ENCODE peak calls at places on chromosomes 4 and X, in nine cellular contexts. One of them, this sample, is unnamed.

GRCh38 chr4:28469886-28470285 is 1609.2 kb downstream of the STIM2 start:
- DNase-seq in AG04450: no peak
- DNase-seq in brain microvascular endothelial cell: peak; percentile 33
- DNase-seq in fibroblast of lung: peak; percentile 0
- DNase-seq in PC-3: no peak
- DNase-seq in ovary: no peak
- DNase-seq in pancreas: no peak
- DNase-seq in RWPE2: no peak
- DNase-seq in coronary artery: no peak
- DNase-seq in this sample: no peak

GRCh38 chrX:12011075-12011474 is 127.2 kb upstream of the FRMPD4 start:
- DNase-seq in AG04450: peak; percentile 29
- DNase-seq in brain microvascular endothelial cell: peak; percentile 39
- DNase-seq in fibroblast of lung: peak; percentile 53
- DNase-seq in PC-3: peak; percentile 76
- DNase-seq in ovary: no peak
- DNase-seq in pancreas: no peak
- DNase-seq in RWPE2: peak; percentile 37
- DNase-seq in coronary artery: no peak
- DNase-seq in this sample: no peak

GRCh38 chr4:88457307-88458090 is 580 bp downstream of the HERC5 start:
- DNase-seq in AG04450: no peak
- DNase-seq in brain microvascular endothelial cell: no peak
- DNase-seq in fibroblast of lung: peak; percentile 38
- DNase-seq in PC-3: peak; percentile 21
- DNase-seq in ovary: peak; percentile 74
- DNase-seq in pancreas: peak; percentile 67
- DNase-seq in RWPE2: no peak
- DNase-seq in coronary artery: peak; percentile 78
- DNase-seq in this sample: no peak

GRCh38 chrX:40542208-40542607 is 38.6 kb upstream of the ATP6AP2 start:
- DNase-seq in AG04450: no peak
- DNase-seq in brain microvascular endothelial cell: no peak
- DNase-seq in fibroblast of lung: no peak
- DNase-seq in PC-3: no peak
- DNase-seq in ovary: no peak
- DNase-seq in pancreas: no peak
- DNase-seq in RWPE2: no peak
- DNase-seq in coronary artery: no peak
- DNase-seq in this sample: no peak

GRCh38 chrX:44748014-44748413 is 95.8 kb upstream of the DUSP21 start:
- DNase-seq in AG04450: no peak
- DNase-seq in brain microvascular endothelial cell: peak; percentile 9
- DNase-seq in fibroblast of lung: peak; percentile 40
- DNase-seq in PC-3: peak; percentile 21
- DNase-seq in ovary: no peak
- DNase-seq in pancreas: no peak
- DNase-seq in RWPE2: no peak
- DNase-seq in coronary artery: no peak
- DNase-seq in this sample: no peak

GRCh38 chr4:113674251-113674650 is 87.3 kb downstream of the CAMK2D start:
- DNase-seq in AG04450: no peak
- DNase-seq in brain microvascular endothelial cell: no peak
- DNase-seq in fibroblast of lung: no peak
- DNase-seq in PC-3: no peak
- DNase-seq in ovary: no peak
- DNase-seq in pancreas: no peak
- DNase-seq in RWPE2: no peak
- DNase-seq in coronary artery: no peak
- DNase-seq in this sample: no peak

GRCh38 chrX:123153846-123154335 is 30.2 kb upstream of the GRIA3 start:
- DNase-seq in AG04450: no peak
- DNase-seq in brain microvascular endothelial cell: no peak
- DNase-seq in fibroblast of lung: peak; percentile 53
- DNase-seq in PC-3: no peak
- DNase-seq in ovary: no peak
- DNase-seq in pancreas: no peak
- DNase-seq in RWPE2: no peak
- DNase-seq in coronary artery: no peak
- DNase-seq in this sample: no peak

GRCh38 chr4:147786031-147786430 is 54.1 kb downstream of the ARHGAP10 start:
- DNase-seq in AG04450: no peak
- DNase-seq in brain microvascular endothelial cell: no peak
- DNase-seq in fibroblast of lung: no peak
- DNase-seq in PC-3: no peak
- DNase-seq in ovary: no peak
- DNase-seq in pancreas: no peak
- DNase-seq in RWPE2: no peak
- DNase-seq in coronary artery: no peak
- DNase-seq in this sample: no peak

GRCh38 chrX:19747672-19748610 is 139.5 kb downstream of the SH3KBP1 start:
- DNase-seq in AG04450: no peak
- DNase-seq in brain microvascular endothelial cell: no peak
- DNase-seq in fibroblast of lung: no peak
- DNase-seq in PC-3: no peak
- DNase-seq in ovary: no peak
- DNase-seq in pancreas: no peak
- DNase-seq in RWPE2: no peak
- DNase-seq in coronary artery: no peak
- DNase-seq in this sample: no peak

GRCh38 chr4:130478406-130478805 is 1382.5 kb downstream of the C4orf33 start:
- DNase-seq in AG04450: peak; percentile 36
- DNase-seq in brain microvascular endothelial cell: peak; percentile 91
- DNase-seq in fibroblast of lung: peak; percentile 68
- DNase-seq in PC-3: no peak
- DNase-seq in ovary: no peak
- DNase-seq in pancreas: no peak
- DNase-seq in RWPE2: no peak
- DNase-seq in coronary artery: no peak
- DNase-seq in this sample: no peak

GRCh38 chrX:131068945-131069719 is 11.0 kb downstream of the ARHGAP36 start:
- DNase-seq in AG04450: no peak
- DNase-seq in brain microvascular endothelial cell: no peak
- DNase-seq in fibroblast of lung: peak; percentile 4
- DNase-seq in PC-3: peak; percentile 28
- DNase-seq in ovary: no peak
- DNase-seq in pancreas: peak; percentile 54
- DNase-seq in RWPE2: no peak
- DNase-seq in coronary artery: no peak
- DNase-seq in this sample: peak; percentile 74

GRCh38 chrX:13366698-13367097 is 46.8 kb upstream of the ATXN3L start:
- DNase-seq in AG04450: no peak
- DNase-seq in brain microvascular endothelial cell: no peak
- DNase-seq in fibroblast of lung: no peak
- DNase-seq in PC-3: no peak
- DNase-seq in ovary: no peak
- DNase-seq in pancreas: no peak
- DNase-seq in RWPE2: no peak
- DNase-seq in coronary artery: no peak
- DNase-seq in this sample: no peak

GRCh38 chr4:77358315-77358928 is 201.4 kb downstream of the CCNG2 start:
- DNase-seq in AG04450: no peak
- DNase-seq in brain microvascular endothelial cell: peak; percentile 24
- DNase-seq in fibroblast of lung: peak; percentile 8
- DNase-seq in PC-3: peak; percentile 55
- DNase-seq in ovary: no peak
- DNase-seq in pancreas: no peak
- DNase-seq in RWPE2: no peak
- DNase-seq in coronary artery: no peak
- DNase-seq in this sample: no peak

GRCh38 chr4:74583757-74584156 is 138.8 kb downstream of the AREG start:
- DNase-seq in AG04450: no peak
- DNase-seq in brain microvascular endothelial cell: no peak
- DNase-seq in fibroblast of lung: no peak
- DNase-seq in PC-3: no peak
- DNase-seq in ovary: no peak
- DNase-seq in pancreas: no peak
- DNase-seq in RWPE2: no peak
- DNase-seq in coronary artery: no peak
- DNase-seq in this sample: no peak

GRCh38 chr4:26887143-26887542 is 26.5 kb downstream of the STIM2 start:
- DNase-seq in AG04450: no peak
- DNase-seq in brain microvascular endothelial cell: no peak
- DNase-seq in fibroblast of lung: no peak
- DNase-seq in PC-3: no peak
- DNase-seq in ovary: no peak
- DNase-seq in pancreas: no peak
- DNase-seq in RWPE2: no peak
- DNase-seq in coronary artery: no peak
- DNase-seq in this sample: no peak

DNA sequence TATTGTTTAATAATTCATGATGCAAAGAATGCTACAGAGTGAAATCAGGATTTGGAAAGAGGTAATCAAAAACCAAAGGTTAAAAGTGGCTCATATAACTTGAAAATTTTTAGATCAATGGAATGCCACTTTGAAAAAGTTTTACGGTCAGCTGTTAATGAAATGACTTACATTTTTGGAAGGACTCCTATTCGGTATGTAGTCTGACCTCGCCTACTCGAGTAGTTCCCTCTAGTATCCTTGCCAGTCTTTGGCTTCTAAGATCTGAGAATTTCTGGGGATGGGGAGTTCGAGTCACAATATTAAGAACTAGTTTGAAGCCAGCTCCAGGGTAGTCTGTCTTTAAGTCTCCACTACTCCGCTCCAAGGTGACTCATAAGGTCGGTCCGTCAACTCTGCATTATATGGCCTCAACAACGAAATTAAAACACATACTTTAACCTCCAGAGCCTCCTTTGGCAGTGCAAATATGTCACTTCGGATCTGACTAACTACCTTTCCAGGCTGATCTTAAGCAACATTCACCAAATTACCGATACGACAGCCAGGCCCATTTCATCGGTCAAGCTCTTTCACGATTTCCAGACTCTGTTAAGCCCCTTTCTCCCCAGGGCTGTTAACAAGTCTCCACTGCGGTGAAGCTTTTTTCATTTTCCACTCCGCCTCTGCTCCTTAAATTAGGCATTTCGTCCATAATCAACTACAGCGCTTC is 718 bp upstream of the NAA15 start:
- DNase-seq in AG04450: no peak
- DNase-seq in brain microvascular endothelial cell: peak; percentile 62
- DNase-seq in fibroblast of lung: peak; percentile 70
- DNase-seq in PC-3: peak; percentile 53
- DNase-seq in ovary: no peak
- DNase-seq in pancreas: no peak
- DNase-seq in RWPE2: no peak
- DNase-seq in coronary artery: no peak
- DNase-seq in this sample: no peak
- TF ChIP-seq CTCF in AG04450: no peak
- TF ChIP-seq CTCF in brain microvascular endothelial cell: no peak
- TF ChIP-seq CTCF in fibroblast of lung: no peak
- TF ChIP-seq CTCF in PC-3: no peak
- TF ChIP-seq CTCF in ovary: no peak
- TF ChIP-seq CTCF in pancreas: no peak
- TF ChIP-seq CTCF in RWPE2: no peak
- TF ChIP-seq CTCF in coronary artery: no peak
- TF ChIP-seq CTCF in this sample: no peak

GRCh38 chr4:1058997-1059665 is 47.7 kb downstream of the FGFRL1 start:
- DNase-seq in AG04450: no peak
- DNase-seq in brain microvascular endothelial cell: no peak
- DNase-seq in fibroblast of lung: no peak
- DNase-seq in PC-3: no peak
- DNase-seq in ovary: peak; percentile 23
- DNase-seq in pancreas: no peak
- DNase-seq in RWPE2: no peak
- DNase-seq in coronary artery: peak; percentile 64
- DNase-seq in this sample: no peak
- TF ChIP-seq CTCF in AG04450: no peak
- TF ChIP-seq CTCF in brain microvascular endothelial cell: no peak
- TF ChIP-seq CTCF in fibroblast of lung: no peak
- TF ChIP-seq CTCF in PC-3: no peak
- TF ChIP-seq CTCF in ovary: no peak
- TF ChIP-seq CTCF in pancreas: no peak
- TF ChIP-seq CTCF in RWPE2: no peak
- TF ChIP-seq CTCF in coronary artery: no peak
- TF ChIP-seq CTCF in this sample: no peak

GRCh38 chrX:46643636-46644035 is 70.1 kb downstream of the CHST7 start:
- DNase-seq in AG04450: no peak
- DNase-seq in brain microvascular endothelial cell: no peak
- DNase-seq in fibroblast of lung: no peak
- DNase-seq in PC-3: no peak
- DNase-seq in ovary: no peak
- DNase-seq in pancreas: no peak
- DNase-seq in RWPE2: no peak
- DNase-seq in coronary artery: no peak
- DNase-seq in this sample: no peak

GRCh38 chrX:46647251-46647650 is 73.7 kb downstream of the CHST7 start:
- DNase-seq in AG04450: no peak
- DNase-seq in brain microvascular endothelial cell: no peak
- DNase-seq in fibroblast of lung: peak; percentile 50
- DNase-seq in PC-3: no peak
- DNase-seq in ovary: no peak
- DNase-seq in pancreas: no peak
- DNase-seq in RWPE2: no peak
- DNase-seq in coronary artery: no peak
- DNase-seq in this sample: no peak

GRCh38 chrX:46637937-46638336 is 64.4 kb downstream of the CHST7 start:
- DNase-seq in AG04450: no peak
- DNase-seq in brain microvascular endothelial cell: no peak
- DNase-seq in fibroblast of lung: peak; percentile 38
- DNase-seq in PC-3: no peak
- DNase-seq in ovary: no peak
- DNase-seq in pancreas: no peak
- DNase-seq in RWPE2: no peak
- DNase-seq in coronary artery: no peak
- DNase-seq in this sample: no peak

GRCh38 chrX:46645614-46646013 is 72.0 kb downstream of the CHST7 start:
- DNase-seq in AG04450: no peak
- DNase-seq in brain microvascular endothelial cell: no peak
- DNase-seq in fibroblast of lung: no peak
- DNase-seq in PC-3: no peak
- DNase-seq in ovary: no peak
- DNase-seq in pancreas: no peak
- DNase-seq in RWPE2: no peak
- DNase-seq in coronary artery: no peak
- DNase-seq in this sample: no peak

DNA sequence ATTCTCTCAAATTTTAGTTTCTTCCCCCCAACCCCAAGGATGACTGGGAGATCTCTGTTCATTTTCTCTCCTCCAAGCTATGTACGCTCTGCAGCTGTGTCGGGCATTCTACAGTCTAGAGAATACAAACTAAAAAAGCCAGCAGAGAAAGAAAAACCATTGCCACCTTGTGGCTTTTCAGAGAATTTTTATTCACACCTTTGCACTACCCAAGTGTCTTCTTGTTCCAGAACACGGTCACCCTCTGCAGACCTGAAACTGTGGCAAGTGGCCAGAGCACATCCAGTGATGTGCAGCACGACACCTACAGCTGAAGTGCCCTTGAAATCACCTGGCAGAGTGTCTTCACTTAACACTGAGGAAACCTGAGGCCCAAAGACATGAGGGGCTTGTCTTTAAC is 68.6 kb downstream of the CHST7 start:
- DNase-seq in AG04450: no peak
- DNase-seq in brain microvascular endothelial cell: no peak
- DNase-seq in fibroblast of lung: no peak
- DNase-seq in PC-3: peak; percentile 34
- DNase-seq in ovary: no peak
- DNase-seq in pancreas: no peak
- DNase-seq in RWPE2: no peak
- DNase-seq in coronary artery: no peak
- DNase-seq in this sample: no peak
- TF ChIP-seq CTCF in AG04450: peak; percentile 38
- TF ChIP-seq CTCF in brain microvascular endothelial cell: peak; percentile 25
- TF ChIP-seq CTCF in fibroblast of lung: peak; percentile 33
- TF ChIP-seq CTCF in PC-3: peak; percentile 50
- TF ChIP-seq CTCF in ovary: no peak
- TF ChIP-seq CTCF in pancreas: peak; percentile 13
- TF ChIP-seq CTCF in RWPE2: peak; percentile 45
- TF ChIP-seq CTCF in coronary artery: no peak
- TF ChIP-seq CTCF in this sample: peak; percentile 41

GRCh38 chr4:7156273-7157139 is 35.8 kb upstream of the SORCS2 start:
- DNase-seq in AG04450: no peak
- DNase-seq in brain microvascular endothelial cell: peak; percentile 26
- DNase-seq in fibroblast of lung: peak; percentile 37
- DNase-seq in PC-3: peak; percentile 37
- DNase-seq in ovary: peak; percentile 80
- DNase-seq in pancreas: no peak
- DNase-seq in RWPE2: peak; percentile 42
- DNase-seq in coronary artery: peak; percentile 73
- DNase-seq in this sample: no peak
- TF ChIP-seq CTCF in AG04450: peak; percentile 77
- TF ChIP-seq CTCF in brain microvascular endothelial cell: peak; percentile 86
- TF ChIP-seq CTCF in fibroblast of lung: peak; percentile 85
- TF ChIP-seq CTCF in PC-3: peak; percentile 52
- TF ChIP-seq CTCF in ovary: peak; percentile 53
- TF ChIP-seq CTCF in pancreas: peak; percentile 24
- TF ChIP-seq CTCF in RWPE2: peak; percentile 40
- TF ChIP-seq CTCF in coronary artery: peak; percentile 34
- TF ChIP-seq CTCF in this sample: peak; percentile 76